ENCODE peak calls at places on chromosomes 13 and 19, in five cellular contexts. One of them, this sample, is unnamed.

GRCh38 chr19:13764821-13765394 is 586 bp downstream of the MRI1 start:
- DNase-seq in upper lobe of right lung: peak; percentile 72
- DNase-seq in heart right ventricle: no peak
- DNase-seq in cardiac muscle cell: no peak
- DNase-seq in esophagus muscularis mucosa: no peak
- DNase-seq in this sample: no peak

GRCh38 chr13:24208314-24208713 is 47.8 kb downstream of the SPATA13 start:
- DNase-seq in upper lobe of right lung: no peak
- DNase-seq in heart right ventricle: no peak
- DNase-seq in cardiac muscle cell: peak; percentile 82
- DNase-seq in esophagus muscularis mucosa: no peak
- DNase-seq in this sample: no peak

GRCh38 chr19:48668761-48669160 is 4.1 kb downstream of the NTN5 start:
- DNase-seq in upper lobe of right lung: no peak
- DNase-seq in heart right ventricle: no peak
- DNase-seq in cardiac muscle cell: no peak
- DNase-seq in esophagus muscularis mucosa: no peak
- DNase-seq in this sample: no peak

GRCh38 chr19:289651-290538 is 1.3 kb downstream of the PLPP2 start:
- DNase-seq in upper lobe of right lung: peak; percentile 72
- DNase-seq in heart right ventricle: no peak
- DNase-seq in cardiac muscle cell: peak; percentile 31
- DNase-seq in esophagus muscularis mucosa: no peak
- DNase-seq in this sample: peak; percentile 83

GRCh38 chr13:80400834-80401450 is 60.0 kb upstream of the SPRY2 start:
- DNase-seq in upper lobe of right lung: no peak
- DNase-seq in heart right ventricle: no peak
- DNase-seq in cardiac muscle cell: no peak
- DNase-seq in esophagus muscularis mucosa: no peak
- DNase-seq in this sample: no peak

GRCh38 chr19:39845621-39846175 is 481 bp downstream of the FBL start:
- DNase-seq in upper lobe of right lung: peak; percentile 65
- DNase-seq in heart right ventricle: no peak
- DNase-seq in cardiac muscle cell: peak; percentile 31
- DNase-seq in esophagus muscularis mucosa: no peak
- DNase-seq in this sample: peak; percentile 39

GRCh38 chr13:102317593-102317992 is 84.3 kb downstream of the FGF14 start:
- DNase-seq in upper lobe of right lung: peak; percentile 67
- DNase-seq in heart right ventricle: peak; percentile 92
- DNase-seq in cardiac muscle cell: peak; percentile 80
- DNase-seq in esophagus muscularis mucosa: no peak
- DNase-seq in this sample: no peak

GRCh38 chr13:26257049-26257448 is 3.1 kb downstream of the CDK8 start:
- DNase-seq in upper lobe of right lung: no peak
- DNase-seq in heart right ventricle: no peak
- DNase-seq in cardiac muscle cell: no peak
- DNase-seq in esophagus muscularis mucosa: no peak
- DNase-seq in this sample: no peak

GRCh38 chr19:33861950-33862349 is 65.3 kb downstream of the KCTD15 start:
- DNase-seq in upper lobe of right lung: no peak
- DNase-seq in heart right ventricle: no peak
- DNase-seq in cardiac muscle cell: no peak
- DNase-seq in esophagus muscularis mucosa: no peak
- DNase-seq in this sample: no peak

GRCh38 chr19:13055213-13056051 is 47.2 kb downstream of the LYL1 start:
- DNase-seq in upper lobe of right lung: peak; percentile 83
- DNase-seq in heart right ventricle: peak; percentile 78
- DNase-seq in cardiac muscle cell: peak; percentile 98
- DNase-seq in esophagus muscularis mucosa: no peak
- DNase-seq in this sample: peak; percentile 36

GRCh38 chr13:106241974-106242373 is 293.5 kb downstream of the EFNB2 start:
- DNase-seq in upper lobe of right lung: no peak
- DNase-seq in heart right ventricle: no peak
- DNase-seq in cardiac muscle cell: no peak
- DNase-seq in esophagus muscularis mucosa: no peak
- DNase-seq in this sample: no peak

GRCh38 chr19:45901912-45902650 is at the start of gene MYPOP:
- DNase-seq in upper lobe of right lung: no peak
- DNase-seq in heart right ventricle: no peak
- DNase-seq in cardiac muscle cell: no peak
- DNase-seq in esophagus muscularis mucosa: no peak
- DNase-seq in this sample: no peak

GRCh38 chr13:93476175-93476574 is 249.6 kb downstream of the GPC6 start:
- DNase-seq in upper lobe of right lung: no peak
- DNase-seq in heart right ventricle: no peak
- DNase-seq in cardiac muscle cell: peak; percentile 71
- DNase-seq in esophagus muscularis mucosa: no peak
- DNase-seq in this sample: no peak

GRCh38 chr19:13243971-13244370 is 93.8 kb downstream of the IER2 start:
- DNase-seq in upper lobe of right lung: no peak
- DNase-seq in heart right ventricle: no peak
- DNase-seq in cardiac muscle cell: no peak
- DNase-seq in esophagus muscularis mucosa: no peak
- DNase-seq in this sample: no peak

GRCh38 chr13:97913206-97913605 is 40.3 kb upstream of the IPO5 start:
- DNase-seq in upper lobe of right lung: no peak
- DNase-seq in heart right ventricle: no peak
- DNase-seq in cardiac muscle cell: peak; percentile 29
- DNase-seq in esophagus muscularis mucosa: no peak
- DNase-seq in this sample: no peak
- TF ChIP-seq CTCF in upper lobe of right lung: no peak
- TF ChIP-seq CTCF in heart right ventricle: no peak
- TF ChIP-seq CTCF in cardiac muscle cell: no peak
- TF ChIP-seq CTCF in esophagus muscularis mucosa: no peak
- TF ChIP-seq CTCF in this sample: no peak

GRCh38 chr19:50794074-50794777 is 4.0 kb downstream of the ACP4 start:
- DNase-seq in upper lobe of right lung: no peak
- DNase-seq in heart right ventricle: no peak
- DNase-seq in cardiac muscle cell: no peak
- DNase-seq in esophagus muscularis mucosa: no peak
- DNase-seq in this sample: peak; percentile 66
- TF ChIP-seq CTCF in upper lobe of right lung: no peak
- TF ChIP-seq CTCF in heart right ventricle: no peak
- TF ChIP-seq CTCF in cardiac muscle cell: no peak
- TF ChIP-seq CTCF in esophagus muscularis mucosa: no peak
- TF ChIP-seq CTCF in this sample: peak; percentile 18

GRCh38 chr13:33758113-33758512 is 59.8 kb upstream of the RFC3 start:
- DNase-seq in upper lobe of right lung: no peak
- DNase-seq in heart right ventricle: no peak
- DNase-seq in cardiac muscle cell: no peak
- DNase-seq in esophagus muscularis mucosa: no peak
- DNase-seq in this sample: no peak

GRCh38 chr13:33763021-33763420 is 54.9 kb upstream of the RFC3 start:
- DNase-seq in upper lobe of right lung: no peak
- DNase-seq in heart right ventricle: no peak
- DNase-seq in cardiac muscle cell: peak; percentile 39
- DNase-seq in esophagus muscularis mucosa: no peak
- DNase-seq in this sample: no peak

GRCh38 chr13:33764716-33765115 is 53.2 kb upstream of the RFC3 start:
- DNase-seq in upper lobe of right lung: no peak
- DNase-seq in heart right ventricle: no peak
- DNase-seq in cardiac muscle cell: no peak
- DNase-seq in esophagus muscularis mucosa: no peak
- DNase-seq in this sample: no peak

GRCh38 chr13:33757713-33758112 is 60.2 kb upstream of the RFC3 start:
- DNase-seq in upper lobe of right lung: no peak
- DNase-seq in heart right ventricle: no peak
- DNase-seq in cardiac muscle cell: no peak
- DNase-seq in esophagus muscularis mucosa: no peak
- DNase-seq in this sample: no peak

DNA sequence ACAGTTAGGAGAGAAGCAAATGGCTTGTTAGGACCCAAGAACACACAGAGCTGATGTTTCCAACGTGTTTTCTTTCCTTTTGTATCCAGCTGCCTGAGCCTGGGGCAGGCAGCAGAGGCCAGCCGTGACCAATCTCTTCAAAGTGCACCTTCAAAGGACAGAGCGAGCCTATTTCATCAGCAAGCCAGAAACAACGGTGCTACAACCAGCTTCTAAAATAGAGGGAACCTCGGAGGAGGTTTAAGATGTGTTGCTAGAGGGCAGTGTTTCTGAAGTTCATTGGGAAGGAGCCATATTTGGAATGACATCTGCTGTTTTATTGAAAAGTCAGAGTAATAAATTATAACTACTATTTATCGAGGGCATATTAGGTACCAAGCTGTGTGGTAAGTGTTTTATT is 56.2 kb upstream of the RFC3 start:
- DNase-seq in upper lobe of right lung: no peak
- DNase-seq in heart right ventricle: no peak
- DNase-seq in cardiac muscle cell: peak; percentile 8
- DNase-seq in esophagus muscularis mucosa: peak; percentile 77
- DNase-seq in this sample: no peak
- TF ChIP-seq CTCF in upper lobe of right lung: no peak
- TF ChIP-seq CTCF in heart right ventricle: no peak
- TF ChIP-seq CTCF in cardiac muscle cell: no peak
- TF ChIP-seq CTCF in esophagus muscularis mucosa: no peak
- TF ChIP-seq CTCF in this sample: no peak

GRCh38 chr13:45582533-45583076 is 32.9 kb downstream of the ERICH6B start:
- DNase-seq in upper lobe of right lung: no peak
- DNase-seq in heart right ventricle: no peak
- DNase-seq in cardiac muscle cell: no peak
- DNase-seq in esophagus muscularis mucosa: no peak
- DNase-seq in this sample: no peak

GRCh38 chr13:45587897-45588296 is 27.6 kb downstream of the ERICH6B start:
- DNase-seq in upper lobe of right lung: no peak
- DNase-seq in heart right ventricle: no peak
- DNase-seq in cardiac muscle cell: no peak
- DNase-seq in esophagus muscularis mucosa: no peak
- DNase-seq in this sample: no peak

DNA sequence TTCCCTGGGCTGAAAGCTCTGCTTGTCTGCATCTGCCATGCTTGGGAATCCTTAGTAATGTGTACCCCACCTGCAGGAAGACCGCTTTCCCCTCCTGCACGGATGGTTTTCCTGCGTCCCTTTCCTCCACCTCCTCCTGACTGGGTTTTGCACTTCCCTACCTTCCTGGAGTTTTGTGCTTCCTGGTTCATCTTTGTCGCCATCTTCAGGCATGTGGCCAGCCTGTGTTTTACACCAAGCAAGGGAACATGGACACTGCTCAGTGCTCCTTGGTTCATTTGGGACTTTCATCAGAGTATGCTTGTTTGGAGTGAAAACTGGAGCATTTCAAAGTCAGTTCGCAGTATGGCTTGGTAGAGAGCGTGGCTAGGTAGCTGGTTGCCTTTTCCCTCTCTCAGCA is 30.7 kb downstream of the ERICH6B start:
- DNase-seq in upper lobe of right lung: no peak
- DNase-seq in heart right ventricle: no peak
- DNase-seq in cardiac muscle cell: no peak
- DNase-seq in esophagus muscularis mucosa: no peak
- DNase-seq in this sample: no peak
- TF ChIP-seq CTCF in upper lobe of right lung: no peak
- TF ChIP-seq CTCF in heart right ventricle: no peak
- TF ChIP-seq CTCF in cardiac muscle cell: no peak
- TF ChIP-seq CTCF in esophagus muscularis mucosa: no peak
- TF ChIP-seq CTCF in this sample: no peak

GRCh38 chr19:7394728-7395359 is 46.1 kb downstream of the ARHGEF18 start:
- DNase-seq in upper lobe of right lung: peak; percentile 95
- DNase-seq in heart right ventricle: peak; percentile 88
- DNase-seq in cardiac muscle cell: peak; percentile 92
- DNase-seq in esophagus muscularis mucosa: peak; percentile 94
- DNase-seq in this sample: peak; percentile 89
- TF ChIP-seq CTCF in upper lobe of right lung: peak; percentile 9
- TF ChIP-seq CTCF in heart right ventricle: no peak
- TF ChIP-seq CTCF in cardiac muscle cell: no peak
- TF ChIP-seq CTCF in esophagus muscularis mucosa: no peak
- TF ChIP-seq CTCF in this sample: no peak

DNA sequence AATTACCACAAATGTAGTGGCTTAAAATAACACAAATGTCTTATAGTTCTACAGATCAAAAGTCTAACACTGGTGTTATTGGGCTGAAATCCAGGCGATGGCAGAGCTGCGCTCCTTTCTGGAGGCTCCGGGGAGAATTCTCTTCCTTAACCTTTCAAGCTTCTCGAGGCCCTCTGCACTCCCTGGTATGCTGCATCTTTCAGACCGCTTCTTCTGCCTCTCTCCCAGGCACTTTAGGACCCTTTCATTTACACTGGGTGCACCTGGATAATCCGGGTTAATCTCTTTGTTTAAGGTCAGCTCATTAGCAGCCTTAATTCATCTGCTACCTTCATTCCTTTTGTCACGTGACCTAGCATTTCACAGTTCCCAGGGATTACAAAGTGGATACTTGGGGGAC is 211.3 kb upstream of the RFC3 start:
- DNase-seq in upper lobe of right lung: no peak
- DNase-seq in heart right ventricle: no peak
- DNase-seq in cardiac muscle cell: peak; percentile 38
- DNase-seq in esophagus muscularis mucosa: no peak
- DNase-seq in this sample: no peak
- TF ChIP-seq CTCF in upper lobe of right lung: no peak
- TF ChIP-seq CTCF in heart right ventricle: no peak
- TF ChIP-seq CTCF in cardiac muscle cell: peak; percentile 14
- TF ChIP-seq CTCF in esophagus muscularis mucosa: no peak
- TF ChIP-seq CTCF in this sample: no peak

DNA sequence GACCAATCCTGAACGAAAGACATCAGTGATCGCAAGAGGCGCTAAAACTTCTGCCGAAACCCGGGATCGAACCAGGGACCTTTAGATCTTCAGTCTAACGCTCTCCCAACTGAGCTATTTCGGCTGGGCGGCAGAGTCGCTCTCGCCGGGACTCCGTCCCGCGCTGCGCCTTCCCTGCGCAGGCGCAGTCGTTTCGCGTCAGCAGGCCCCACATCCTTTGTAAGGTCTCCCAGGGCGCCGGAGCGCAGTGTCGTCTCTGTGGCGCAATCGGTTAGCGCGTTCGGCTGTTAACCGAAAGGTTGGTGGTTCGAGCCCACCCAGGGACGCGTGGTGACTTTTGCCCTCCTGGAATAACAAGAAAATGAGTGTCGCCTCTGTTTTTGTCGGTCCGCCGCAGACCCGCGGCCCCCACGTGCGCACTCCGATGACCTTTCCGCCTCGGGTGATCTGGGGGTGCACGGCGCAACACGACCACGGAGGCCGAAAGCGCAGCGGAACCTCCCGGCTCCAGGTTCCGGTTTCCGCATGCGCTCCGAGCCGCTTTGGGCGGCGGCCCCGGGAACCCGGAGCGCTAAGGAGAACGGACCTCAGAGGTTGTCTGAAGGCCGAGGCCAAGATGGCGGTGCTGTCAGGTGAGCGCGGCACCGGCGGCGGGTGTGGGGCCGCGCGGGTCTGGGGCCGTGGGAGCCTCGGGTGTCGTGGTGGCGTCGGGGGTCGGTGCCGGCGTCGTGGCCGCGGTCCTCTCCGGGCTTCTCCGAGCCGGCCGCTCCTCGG is at the start of gene NDUFS7:
- DNase-seq in upper lobe of right lung: peak; percentile 94
- DNase-seq in heart right ventricle: peak; percentile 90
- DNase-seq in cardiac muscle cell: peak; percentile 95
- DNase-seq in esophagus muscularis mucosa: peak; percentile 98
- DNase-seq in this sample: peak; percentile 88
- TF ChIP-seq CTCF in upper lobe of right lung: no peak
- TF ChIP-seq CTCF in heart right ventricle: peak; percentile 14
- TF ChIP-seq CTCF in cardiac muscle cell: peak; percentile 17
- TF ChIP-seq CTCF in esophagus muscularis mucosa: peak; percentile 21
- TF ChIP-seq CTCF in this sample: no peak